ENCODE peak calls at places on chromosomes 6 and 20, in ten cellular contexts. H is fibroblast of the aortic adventitia; F is GM12865; B is heart left ventricle; U is CD4-positive, alpha-beta memory T cell; K is pancreas; P is astrocyte of the spinal cord; S is GM23338; Z is mammary epithelial cell; V is tibial artery. E is an unnamed sample.

GRCh38 chr6:39362487-39362865 is 40.0 kb upstream of the KCNK16 start:
- DNase-seq in S (peak; percentile 48), U (no peak), Z (no peak), F (no peak), H (no peak), P (no peak), K (no peak), V (no peak), B (no peak), E (no peak)

GRCh38 chr20:58623579-58624473 is 27.3 kb upstream of the STX16 start:
- DNase-seq in B (peak; percentile 56), H (peak; percentile 89), P (peak; percentile 98), V (peak; percentile 81), F (no peak), Z (peak; percentile 92), K (no peak), S (no peak), U (no peak), E (peak; percentile 40)

GRCh38 chr6:65852369-65852852 is 145.4 kb upstream of the EYS start:
- DNase-seq in H (no peak), P (no peak), B (no peak), F (no peak), S (no peak), K (no peak), Z (no peak), V (no peak), U (no peak), E (no peak)

GRCh38 chr20:4666001-4666470 is 55.7 kb upstream of the PRND start:
- DNase-seq in F (peak; percentile 18), Z (peak; percentile 95), S (no peak), K (no peak), P (peak; percentile 45), U (peak; percentile 83), V (no peak), H (peak; percentile 56), B (no peak), E (no peak)

GRCh38 chr6:28167068-28167467 is 25.4 kb downstream of the ZKSCAN8 start:
- DNase-seq in Z (peak; percentile 79), S (no peak), V (no peak), F (no peak), B (no peak), U (no peak), H (peak; percentile 66), P (peak; percentile 22), K (no peak), E (no peak)

GRCh38 chr6:113735487-113735886 is 121.7 kb upstream of the MARCKS start:
- DNase-seq in S (no peak), Z (no peak), B (no peak), F (no peak), K (no peak), U (no peak), P (no peak), V (no peak), H (no peak), E (no peak)

GRCh38 chr6:168916576-168917207 is 337.0 kb downstream of the THBS2 start:
- DNase-seq in V (no peak), S (no peak), P (no peak), K (no peak), H (peak; percentile 86), U (no peak), B (no peak), Z (no peak), F (no peak), E (peak; percentile 19)

GRCh38 chr20:46523696-46524328 is 10.5 kb upstream of the ZNF334 start:
- DNase-seq in P (no peak), Z (peak; percentile 2), F (peak; percentile 19), S (peak; percentile 67), B (no peak), V (no peak), K (no peak), H (peak; percentile 25), U (no peak), E (no peak)

GRCh38 chr6:1949533-1949932 is 295.9 kb downstream of the GMDS start:
- DNase-seq in F (no peak), V (no peak), B (no peak), Z (peak; percentile 79), U (no peak), P (no peak), S (no peak), H (peak; percentile 20), K (no peak), E (no peak)

GRCh38 chr6:2036084-2037023 is 209.1 kb downstream of the GMDS start:
- DNase-seq in Z (no peak), B (no peak), S (no peak), F (no peak), K (no peak), U (no peak), P (no peak), V (no peak), H (no peak), E (no peak)

GRCh38 chr20:62306440-62307187 is 3.8 kb downstream of the ADRM1 start:
- DNase-seq in S (no peak), B (no peak), U (peak; percentile 39), H (no peak), K (peak; percentile 78), P (no peak), V (no peak), F (no peak), Z (no peak), E (no peak)

GRCh38 chr6:11607381-11607780 is 69.8 kb downstream of the TMEM170B start:
- DNase-seq in B (peak; percentile 18), K (no peak), V (no peak), U (no peak), S (no peak), Z (no peak), H (peak; percentile 68), F (no peak), P (no peak), E (no peak)

GRCh38 chr6:41586564-41586963 is 40.4 kb downstream of the FOXP4 start:
- DNase-seq in H (no peak), F (no peak), K (no peak), P (no peak), U (no peak), Z (no peak), S (no peak), V (no peak), B (no peak), E (no peak)
- H3K4me3 ChIP-seq in H (no peak overlapping the region), F (no peak overlapping the region), K (no peak overlapping the region), P (no peak overlapping the region), U (no peak overlapping the region), Z (no peak overlapping the region), S (no peak overlapping the region), V (no peak overlapping the region), B (no peak overlapping the region), E (no peak overlapping the region)

GRCh38 chr20:63855363-63856110 is 5.8 kb upstream of the ABHD16B start:
- DNase-seq in V (no peak), K (no peak), S (peak; percentile 59), Z (no peak), P (no peak), U (no peak), H (no peak), B (no peak), F (no peak), E (no peak)

GRCh38 chr20:63854069-63854765 is 7.1 kb upstream of the ABHD16B start:
- DNase-seq in H (no peak), Z (no peak), K (no peak), B (peak; percentile 61), P (no peak), U (no peak), F (peak; percentile 72), S (peak; percentile 53), V (no peak), E (no peak)

GRCh38 chr20:63856111-63856511 is 5.2 kb upstream of the ABHD16B start:
- DNase-seq in P (no peak), H (no peak), S (peak; percentile 77), V (no peak), B (no peak), U (no peak), K (no peak), F (no peak), Z (no peak), E (no peak)

GRCh38 chr20:63857751-63858392 is 3.4 kb upstream of the ABHD16B start:
- DNase-seq in H (no peak), Z (no peak), K (no peak), F (no peak), B (peak; percentile 65), U (no peak), S (no peak), V (no peak), P (peak; percentile 35), E (peak; percentile 55)

GRCh38 chr20:63854766-63855362 is 6.4 kb upstream of the ABHD16B start:
- DNase-seq in Z (no peak), V (no peak), U (no peak), P (no peak), F (no peak), K (no peak), B (peak; percentile 73), H (no peak), S (no peak), E (peak; percentile 81)
- H3K4me3 ChIP-seq in Z (no peak overlapping the region), V (no peak overlapping the region), U (no peak overlapping the region), P (no peak overlapping the region), F (no peak overlapping the region), K (no peak overlapping the region), B (peak overlapping the region; percentile 41), H (peak overlapping the region; percentile 13), S (peak overlapping the region; percentile 54), E (peak overlapping the region; percentile 50)

DNA sequence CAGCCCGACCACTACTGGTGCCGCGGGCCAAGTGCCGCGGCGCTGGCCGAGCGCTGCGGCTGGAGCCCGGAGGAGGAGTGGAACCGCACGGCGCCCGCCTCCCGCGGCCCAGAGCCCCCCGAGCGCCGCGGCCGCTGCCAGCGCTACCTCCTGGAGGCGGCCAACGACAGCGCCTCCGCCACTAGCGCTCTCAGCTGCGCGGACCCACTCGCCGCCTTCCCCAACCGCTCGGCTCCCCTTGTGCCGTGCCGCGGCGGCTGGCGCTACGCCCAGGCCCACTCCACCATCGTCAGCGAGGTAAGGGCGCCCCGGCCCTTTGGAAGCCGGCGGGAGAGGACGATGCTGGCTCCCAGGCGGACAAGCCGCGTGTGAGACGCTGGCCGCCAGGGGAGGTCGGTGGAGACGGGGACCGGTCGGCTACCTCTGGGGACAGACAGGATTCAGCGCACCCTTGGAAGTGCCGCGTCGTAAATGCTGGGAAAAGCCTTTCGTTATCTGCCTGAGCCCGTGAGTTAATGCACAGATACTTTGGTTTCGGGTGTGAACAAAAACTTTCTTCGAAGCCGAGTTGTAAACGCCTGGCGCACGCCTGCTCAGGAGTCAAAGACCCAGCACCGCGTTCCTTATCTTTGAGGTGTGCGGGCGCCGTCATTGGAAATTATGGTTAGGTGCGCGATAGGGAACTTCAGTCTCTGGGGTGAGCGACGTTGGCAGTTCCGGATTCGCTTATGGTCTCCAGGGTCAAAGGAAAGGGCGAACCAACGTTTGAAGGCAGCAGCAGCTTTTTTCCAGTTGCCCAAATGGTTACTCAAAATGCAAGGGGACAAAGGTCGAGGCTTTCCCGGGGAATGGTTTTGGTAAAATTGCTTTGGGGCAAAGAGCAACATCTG is 619 bp downstream of the SLC22A3 start:
- DNase-seq in P (peak; percentile 26), H (peak; percentile 17), U (no peak), V (no peak), K (peak; percentile 71), F (no peak), Z (peak; percentile 31), S (peak; percentile 72), B (no peak), E (no peak)
- H3K4me3 ChIP-seq in P (peak overlapping the region; percentile 29), H (peak overlapping the region; percentile 61), U (no peak overlapping the region), V (peak overlapping the region; percentile 75), K (peak overlapping the region; percentile 63), F (no peak overlapping the region), Z (peak overlapping the region; percentile 70), S (peak overlapping the region; percentile 82), B (peak overlapping the region; percentile 54), E (peak overlapping the region; percentile 70)

DNA sequence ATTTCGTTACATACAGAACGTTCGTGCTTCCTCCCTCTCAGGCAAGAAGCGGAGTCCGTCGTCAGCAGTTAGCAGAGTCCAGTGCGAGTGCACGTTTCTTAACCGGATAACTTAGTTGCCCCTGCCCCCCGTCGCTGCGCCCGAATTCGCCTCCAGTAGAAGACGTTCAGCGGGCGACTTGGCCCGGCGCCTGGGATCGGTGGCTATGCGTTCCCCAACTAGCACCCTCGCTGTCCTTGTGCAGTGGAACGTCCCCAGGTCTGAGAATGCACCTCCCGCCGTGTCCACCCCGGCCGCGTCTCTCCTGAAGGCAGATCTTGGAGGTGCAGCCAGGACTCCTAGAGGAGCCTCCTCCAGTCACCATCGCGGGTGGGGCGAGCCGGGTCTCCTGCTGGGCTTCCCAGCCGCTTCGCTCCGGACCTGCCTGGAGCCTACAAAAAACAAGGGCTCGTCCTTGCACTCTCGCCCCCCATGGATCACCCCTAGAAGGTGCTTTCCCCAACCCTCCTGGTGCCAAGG is 890 bp upstream of the PCSK2 start:
- DNase-seq in K (peak; percentile 65), B (no peak), F (no peak), S (peak; percentile 67), V (no peak), Z (no peak), U (no peak), P (no peak), H (no peak), E (no peak)
- H3K4me3 ChIP-seq in K (peak overlapping the region; percentile 46), B (peak overlapping the region; percentile 39), F (no peak overlapping the region), S (peak overlapping the region; percentile 87), V (peak overlapping the region; percentile 40), Z (no peak overlapping the region), U (no peak overlapping the region), P (no peak overlapping the region), H (no peak overlapping the region), E (peak overlapping the region; percentile 56)